ENCODE peak calls at places on chromosomes 16 and 17, in five cellular contexts. One of them, this sample, is unnamed.

GRCh38 chr17:48615212-48615962 is at the start of gene HOXB8:
- DNase-seq in left cardiac atrium: no peak
- DNase-seq in RCC 7860: no peak
- DNase-seq in stromal cell of bone marrow: no peak
- DNase-seq in DMS 273 treated with DMSO at 0.1 percent for 48 hours: no peak
- DNase-seq in this sample: no peak

GRCh38 chr17:48153711-48154642 is 46.4 kb downstream of the SNX11 start:
- DNase-seq in left cardiac atrium: no peak
- DNase-seq in RCC 7860: no peak
- DNase-seq in stromal cell of bone marrow: peak
- DNase-seq in DMS 273 treated with DMSO at 0.1 percent for 48 hours: no peak
- DNase-seq in this sample: peak

GRCh38 chr16:20323591-20324117 is 3.7 kb downstream of the GP2 start:
- DNase-seq in left cardiac atrium: no peak
- DNase-seq in RCC 7860: no peak
- DNase-seq in stromal cell of bone marrow: no peak
- DNase-seq in DMS 273 treated with DMSO at 0.1 percent for 48 hours: no peak
- DNase-seq in this sample: no peak

GRCh38 chr17:76353004-76353598 is 615 bp downstream of the PRPSAP1 start:
- DNase-seq in left cardiac atrium: peak
- DNase-seq in RCC 7860: no peak
- DNase-seq in stromal cell of bone marrow: no peak
- DNase-seq in DMS 273 treated with DMSO at 0.1 percent for 48 hours: no peak
- DNase-seq in this sample: no peak

GRCh38 chr16:53489754-53490153 is 13.3 kb downstream of the AKTIP start:
- DNase-seq in left cardiac atrium: no peak
- DNase-seq in RCC 7860: no peak
- DNase-seq in stromal cell of bone marrow: no peak
- DNase-seq in DMS 273 treated with DMSO at 0.1 percent for 48 hours: no peak
- DNase-seq in this sample: no peak

GRCh38 chr16:81831722-81832126 is 52.6 kb downstream of the PLCG2 start:
- DNase-seq in left cardiac atrium: peak
- DNase-seq in RCC 7860: no peak
- DNase-seq in stromal cell of bone marrow: no peak
- DNase-seq in DMS 273 treated with DMSO at 0.1 percent for 48 hours: no peak
- DNase-seq in this sample: no peak

GRCh38 chr17:31391496-31391949 is at the start of gene RAB11FIP4:
- DNase-seq in left cardiac atrium: no peak
- DNase-seq in RCC 7860: no peak
- DNase-seq in stromal cell of bone marrow: no peak
- DNase-seq in DMS 273 treated with DMSO at 0.1 percent for 48 hours: no peak
- DNase-seq in this sample: no peak

GRCh38 chr17:80910043-80910442 is 81.6 kb upstream of the CHMP6 start:
- DNase-seq in left cardiac atrium: no peak
- DNase-seq in RCC 7860: no peak
- DNase-seq in stromal cell of bone marrow: no peak
- DNase-seq in DMS 273 treated with DMSO at 0.1 percent for 48 hours: no peak
- DNase-seq in this sample: no peak

GRCh38 chr16:79668502-79668901 is 68.0 kb upstream of the MAF start:
- DNase-seq in left cardiac atrium: no peak
- DNase-seq in RCC 7860: no peak
- DNase-seq in stromal cell of bone marrow: no peak
- DNase-seq in DMS 273 treated with DMSO at 0.1 percent for 48 hours: no peak
- DNase-seq in this sample: no peak

GRCh38 chr17:41308251-41308917 is 725 bp downstream of the KRTAP16-1 start:
- DNase-seq in left cardiac atrium: peak
- DNase-seq in RCC 7860: peak
- DNase-seq in stromal cell of bone marrow: no peak
- DNase-seq in DMS 273 treated with DMSO at 0.1 percent for 48 hours: peak
- DNase-seq in this sample: no peak

GRCh38 chr16:75263291-75263962 is 12.0 kb upstream of the BCAR1 start:
- DNase-seq in left cardiac atrium: no peak
- DNase-seq in RCC 7860: no peak
- DNase-seq in stromal cell of bone marrow: no peak
- DNase-seq in DMS 273 treated with DMSO at 0.1 percent for 48 hours: no peak
- DNase-seq in this sample: no peak

GRCh38 chr17:33602981-33603380 is 309.9 kb upstream of the ASIC2 start:
- DNase-seq in left cardiac atrium: no peak
- DNase-seq in RCC 7860: no peak
- DNase-seq in stromal cell of bone marrow: no peak
- DNase-seq in DMS 273 treated with DMSO at 0.1 percent for 48 hours: no peak
- DNase-seq in this sample: no peak

GRCh38 chr16:77131398-77131797 is 59.6 kb upstream of the MON1B start:
- DNase-seq in left cardiac atrium: no peak
- DNase-seq in RCC 7860: no peak
- DNase-seq in stromal cell of bone marrow: no peak
- DNase-seq in DMS 273 treated with DMSO at 0.1 percent for 48 hours: no peak
- DNase-seq in this sample: no peak

GRCh38 chr17:77933777-77934398 is 24.6 kb upstream of the TNRC6C start:
- DNase-seq in left cardiac atrium: no peak
- DNase-seq in RCC 7860: no peak
- DNase-seq in stromal cell of bone marrow: no peak
- DNase-seq in DMS 273 treated with DMSO at 0.1 percent for 48 hours: no peak
- DNase-seq in this sample: no peak

GRCh38 chr16:58128181-58128631 is 975 bp downstream of the CFAP20 start:
- DNase-seq in left cardiac atrium: no peak
- DNase-seq in RCC 7860: no peak
- DNase-seq in stromal cell of bone marrow: no peak
- DNase-seq in DMS 273 treated with DMSO at 0.1 percent for 48 hours: no peak
- DNase-seq in this sample: no peak

GRCh38 chr16:31532120-31532519 is 4.4 kb downstream of the AHSP start:
- DNase-seq in left cardiac atrium: no peak
- DNase-seq in RCC 7860: no peak
- DNase-seq in stromal cell of bone marrow: no peak
- DNase-seq in DMS 273 treated with DMSO at 0.1 percent for 48 hours: no peak
- DNase-seq in this sample: no peak

GRCh38 chr17:3802461-3803307 is 1.7 kb upstream of the ITGAE start:
- DNase-seq in left cardiac atrium: no peak
- DNase-seq in RCC 7860: peak
- DNase-seq in stromal cell of bone marrow: peak
- DNase-seq in DMS 273 treated with DMSO at 0.1 percent for 48 hours: no peak
- DNase-seq in this sample: no peak

GRCh38 chr16:88334517-88335149 is 48.1 kb upstream of the ZNF469 start:
- DNase-seq in left cardiac atrium: no peak
- DNase-seq in RCC 7860: peak
- DNase-seq in stromal cell of bone marrow: no peak
- DNase-seq in DMS 273 treated with DMSO at 0.1 percent for 48 hours: no peak
- DNase-seq in this sample: no peak

This sample was measured in Caco-2.